ENCODE peak calls at places on chromosome 13, in five cellular contexts. A, U, F, Q and L are unnamed samples.

GRCh38 chr13:83215627-83216026 is 666.6 kb downstream of the SLITRK1 start:
- DNase-seq in A (no peak), U (no peak), F (no peak), Q (no peak), L (no peak)

GRCh38 chr13:94414141-94414540 is 65.3 kb downstream of the DCT start:
- DNase-seq in A (no peak), U (no peak), F (no peak), Q (no peak), L (no peak)

GRCh38 chr13:77544365-77544764 is 8.9 kb downstream of the SCEL start:
- DNase-seq in A (peak; percentile 14), U (no peak), F (no peak), Q (no peak), L (no peak)

GRCh38 chr13:98606296-98606695 is 29.4 kb upstream of the STK24 start:
- DNase-seq in A (no peak), U (no peak), F (no peak), Q (no peak), L (no peak)

GRCh38 chr13:36298535-36299068 is 988 bp upstream of the CCDC169 start:
- DNase-seq in A (no peak), U (no peak), F (no peak), Q (no peak), L (no peak)

GRCh38 chr13:97205971-97206370 is 16.2 kb upstream of the MBNL2 start:
- DNase-seq in A (no peak), U (no peak), F (no peak), Q (no peak), L (no peak)

GRCh38 chr13:114101325-114101821 is 31.1 kb downstream of the RASA3 start:
- DNase-seq in A (no peak), U (no peak), F (no peak), Q (no peak), L (no peak)

GRCh38 chr13:50766043-50766442 is 77.4 kb downstream of the DLEU7 start:
- DNase-seq in A (no peak), U (no peak), F (no peak), Q (no peak), L (no peak)

GRCh38 chr13:42747399-42747873 is 33.9 kb upstream of the FAM216B start:
- DNase-seq in A (no peak), U (no peak), F (no peak), Q (no peak), L (no peak)

GRCh38 chr13:31334994-31335549 is 135.3 kb downstream of the B3GLCT start:
- DNase-seq in A (no peak), U (no peak), F (no peak), Q (no peak), L (no peak)

GRCh38 chr13:99811067-99811715 is 160.4 kb downstream of the ZIC5 start:
- DNase-seq in A (no peak), U (no peak), F (no peak), Q (no peak), L (no peak)